ENCODE peak calls at places on chromosomes 7 and 10, in four cellular contexts. One of them, this sample, is unnamed.

GRCh38 chr7:108200326-108200725 is 70.2 kb upstream of the LAMB4 start:
- DNase-seq in GM13976: no peak
- DNase-seq in colonic mucosa: no peak
- DNase-seq in MCF 10A: no peak
- DNase-seq in this sample: no peak

GRCh38 chr10:71083457-71083975 is 128.9 kb upstream of the UNC5B start:
- DNase-seq in GM13976: peak
- DNase-seq in colonic mucosa: peak
- DNase-seq in MCF 10A: no peak
- DNase-seq in this sample: no peak

GRCh38 chr7:96300487-96300886 is 21.4 kb downstream of the SLC25A13 start:
- DNase-seq in GM13976: no peak
- DNase-seq in colonic mucosa: no peak
- DNase-seq in MCF 10A: no peak
- DNase-seq in this sample: no peak

GRCh38 chr10:62813981-62814380 is 2.2 kb downstream of the EGR2 start:
- DNase-seq in GM13976: no peak
- DNase-seq in colonic mucosa: no peak
- DNase-seq in MCF 10A: no peak
- DNase-seq in this sample: no peak

GRCh38 chr10:62690703-62691102 is 113.8 kb upstream of the ADO start:
- DNase-seq in GM13976: no peak
- DNase-seq in colonic mucosa: no peak
- DNase-seq in MCF 10A: no peak
- DNase-seq in this sample: no peak

GRCh38 chr10:93835770-93836169 is 58.0 kb upstream of the SLC35G1 start:
- DNase-seq in GM13976: no peak
- DNase-seq in colonic mucosa: no peak
- DNase-seq in MCF 10A: no peak
- DNase-seq in this sample: no peak

GRCh38 chr10:133261726-133262325 is 14.8 kb downstream of the ADAM8 start:
- DNase-seq in GM13976: peak
- DNase-seq in colonic mucosa: peak
- DNase-seq in MCF 10A: peak
- DNase-seq in this sample: peak

GRCh38 chr10:22554481-22555182 is 159.7 kb downstream of the PIP4K2A start:
- DNase-seq in GM13976: no peak
- DNase-seq in colonic mucosa: peak
- DNase-seq in MCF 10A: no peak
- DNase-seq in this sample: no peak

GRCh38 chr7:90582164-90582563 is 14.0 kb upstream of the CDK14 start:
- DNase-seq in GM13976: no peak
- DNase-seq in colonic mucosa: no peak
- DNase-seq in MCF 10A: peak
- DNase-seq in this sample: no peak

GRCh38 chr7:3725660-3726059 is 424.6 kb downstream of the SDK1 start:
- DNase-seq in GM13976: no peak
- DNase-seq in colonic mucosa: no peak
- DNase-seq in MCF 10A: no peak
- DNase-seq in this sample: no peak

GRCh38 chr7:109402107-109402506 is 832.4 kb downstream of the DNAJB9 start:
- DNase-seq in GM13976: no peak
- DNase-seq in colonic mucosa: no peak
- DNase-seq in MCF 10A: no peak
- DNase-seq in this sample: no peak

GRCh38 chr7:139573871-139574270 is 50.4 kb downstream of the CLEC2L start:
- DNase-seq in GM13976: no peak
- DNase-seq in colonic mucosa: no peak
- DNase-seq in MCF 10A: no peak
- DNase-seq in this sample: no peak

GRCh38 chr7:23742051-23742450 is 32.0 kb downstream of the STK31 start:
- DNase-seq in GM13976: no peak
- DNase-seq in colonic mucosa: no peak
- DNase-seq in MCF 10A: no peak
- DNase-seq in this sample: no peak

GRCh38 chr7:116906391-116906790 is 44.0 kb downstream of the CAPZA2 start:
- DNase-seq in GM13976: no peak
- DNase-seq in colonic mucosa: no peak
- DNase-seq in MCF 10A: no peak
- DNase-seq in this sample: no peak

GRCh38 chr7:151520419-151521229 is 929 bp upstream of the RHEB start:
- DNase-seq in GM13976: peak
- DNase-seq in colonic mucosa: peak
- DNase-seq in MCF 10A: no peak
- DNase-seq in this sample: no peak

GRCh38 chr7:130273863-130274262 is 7.2 kb downstream of the CPA2 start:
- DNase-seq in GM13976: no peak
- DNase-seq in colonic mucosa: peak
- DNase-seq in MCF 10A: no peak
- DNase-seq in this sample: no peak

GRCh38 chr7:774161-775109 is 47.4 kb upstream of the PRKAR1B start:
- DNase-seq in GM13976: peak
- DNase-seq in colonic mucosa: peak
- DNase-seq in MCF 10A: peak
- DNase-seq in this sample: peak

GRCh38 chr10:11451640-11452260 is 159.7 kb downstream of the USP6NL start:
- DNase-seq in GM13976: no peak
- DNase-seq in colonic mucosa: no peak
- DNase-seq in MCF 10A: no peak
- DNase-seq in this sample: no peak

GRCh38 chr7:1346533-1346805 is 112.8 kb downstream of the MICALL2 start:
- DNase-seq in GM13976: no peak
- DNase-seq in colonic mucosa: no peak
- DNase-seq in MCF 10A: no peak
- DNase-seq in this sample: no peak

GRCh38 chr7:13159467-13160184 is 472.2 kb downstream of the ARL4A start:
- DNase-seq in GM13976: no peak
- DNase-seq in colonic mucosa: no peak
- DNase-seq in MCF 10A: no peak
- DNase-seq in this sample: no peak

GRCh38 chr10:100730739-100731602 is 14.4 kb upstream of the PAX2 start:
- DNase-seq in GM13976: peak
- DNase-seq in colonic mucosa: peak
- DNase-seq in MCF 10A: peak
- DNase-seq in this sample: no peak

GRCh38 chr10:97713351-97713827 is at the start of gene MARVELD1:
- DNase-seq in GM13976: peak
- DNase-seq in colonic mucosa: peak
- DNase-seq in MCF 10A: peak
- DNase-seq in this sample: no peak

GRCh38 chr10:128996092-128996491 is 470.9 kb upstream of the MGMT start:
- DNase-seq in GM13976: no peak
- DNase-seq in colonic mucosa: no peak
- DNase-seq in MCF 10A: no peak
- DNase-seq in this sample: no peak

GRCh38 chr7:155860461-155860839 is 48.2 kb upstream of the SHH start:
- DNase-seq in GM13976: no peak
- DNase-seq in colonic mucosa: peak
- DNase-seq in MCF 10A: no peak
- DNase-seq in this sample: no peak